ENCODE peak calls at places on chromosomes 16 and 17, in four cellular contexts. N, O, E and P are unnamed samples.

GRCh38 chr17:36847293-36847645 is 90.0 kb upstream of the LHX1 start:
- DNase-seq in O (no peak), N (no peak), E (no peak), P (no peak)

GRCh38 chr17:80921159-80921558 is 70.5 kb upstream of the CHMP6 start:
- DNase-seq in N (no peak), O (no peak), E (no peak), P (no peak)

GRCh38 chr17:76569607-76570279 is 15.9 kb downstream of the ST6GALNAC2 start:
- DNase-seq in N (peak), E (no peak), O (no peak), P (no peak)

GRCh38 chr17:78882546-78883089 is 20.4 kb downstream of the CEP295NL start:
- DNase-seq in E (no peak), O (no peak), N (no peak), P (no peak)

GRCh38 chr17:55426851-55427586 is 5.4 kb upstream of the MMD start:
- DNase-seq in E (peak), N (no peak), O (no peak), P (peak)

GRCh38 chr16:23408242-23409201 is 44.5 kb downstream of the COG7 start:
- DNase-seq in E (no peak), N (peak), O (no peak), P (no peak)

GRCh38 chr16:11992594-11993524 is 16.3 kb downstream of the SNX29 start:
- DNase-seq in O (no peak), E (no peak), N (no peak), P (no peak)

GRCh38 chr16:31063495-31063842 is 10.6 kb downstream of the ZNF668 start:
- DNase-seq in O (no peak), E (no peak), N (no peak), P (no peak)

GRCh38 chr16:66617010-66617434 is 12.5 kb downstream of the CMTM3 start:
- DNase-seq in O (no peak), N (no peak), E (no peak), P (no peak)

GRCh38 chr17:73031472-73031871 is 61.0 kb downstream of the SLC39A11 start:
- DNase-seq in N (no peak), E (no peak), O (no peak), P (no peak)

GRCh38 chr17:28475151-28475900 is 1.9 kb downstream of the SLC13A2 start:
- DNase-seq in E (no peak), O (no peak), N (no peak), P (no peak)

GRCh38 chr16:85090873-85091521 is 21.3 kb downstream of the CIBAR2 start:
- DNase-seq in O (no peak), N (no peak), E (no peak), P (no peak)

GRCh38 chr17:6711681-6712057 is 1.5 kb downstream of the SLC13A5 start:
- DNase-seq in N (no peak), O (no peak), E (no peak), P (no peak)

GRCh38 chr17:7250655-7251329 is 742 bp downstream of the CTDNEP1 start:
- DNase-seq in E (peak), O (no peak), N (peak), P (no peak)

GRCh38 chr17:27755706-27756466 is 44.4 kb downstream of the NOS2 start:
- DNase-seq in N (no peak), O (no peak), E (no peak), P (no peak)

GRCh38 chr17:57557793-57558681 is 187.1 kb downstream of the CCDC182 start:
- DNase-seq in O (no peak), N (no peak), E (no peak), P (no peak)

GRCh38 chr17:17724307-17724921 is 43.2 kb downstream of the RAI1 start:
- DNase-seq in O (no peak), N (peak), E (peak), P (peak)

GRCh38 chr16:23072769-23073549 is 76.3 kb downstream of the USP31 start:
- DNase-seq in E (no peak), O (no peak), N (peak), P (no peak)

GRCh38 chr17:16171613-16172012 is 43.7 kb downstream of the NCOR1 start:
- DNase-seq in O (no peak), N (no peak), E (no peak), P (no peak)

DNA sequence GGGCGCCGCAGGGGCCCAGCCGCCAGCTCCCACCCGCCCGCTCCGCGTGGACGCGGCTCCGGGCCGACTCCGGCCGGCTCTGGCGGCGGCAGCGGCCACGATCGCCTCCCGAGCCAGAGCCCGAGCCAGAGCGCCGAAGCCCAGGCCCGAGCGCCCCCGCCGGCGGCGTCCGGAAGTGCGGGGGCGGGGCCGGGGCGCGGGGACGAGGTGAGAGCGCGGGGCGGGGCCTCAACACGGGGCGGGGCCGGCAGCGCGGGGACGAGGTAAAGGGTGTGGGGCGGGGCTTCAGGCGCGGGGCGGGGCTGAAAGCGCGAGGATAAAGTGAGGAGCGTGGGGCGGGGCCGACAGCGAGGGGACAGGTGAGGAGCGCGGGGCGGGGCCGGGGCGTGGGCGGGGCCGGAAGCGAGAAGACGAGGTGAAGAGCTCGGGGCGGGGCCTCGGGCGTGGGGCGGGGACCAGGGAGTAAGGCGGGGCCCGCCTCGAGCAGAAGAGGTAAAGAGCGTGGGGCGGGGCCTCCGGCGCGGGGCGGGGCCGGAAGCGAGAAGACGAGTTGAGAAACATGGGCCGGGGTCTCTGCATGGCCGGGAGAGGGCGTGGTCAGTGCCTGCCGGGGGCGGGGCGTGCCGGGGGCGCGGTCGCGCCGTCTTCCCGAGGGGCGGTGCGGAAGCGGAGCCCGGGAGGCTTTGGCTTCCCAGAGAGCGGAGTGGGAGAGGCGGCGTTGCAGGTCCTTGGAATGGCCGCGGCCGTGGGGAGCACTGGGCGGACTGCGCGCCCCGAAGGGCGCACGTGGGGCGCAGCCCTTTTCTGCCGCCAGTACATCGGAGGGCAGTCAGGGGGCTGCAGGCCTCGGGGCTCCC is at the start of gene AXIN1:
- DNase-seq in O (peak), N (peak), E (peak), P (peak)
- TF ChIP-seq CTCF in O (peak), N (peak), E (peak), P (peak)

DNA sequence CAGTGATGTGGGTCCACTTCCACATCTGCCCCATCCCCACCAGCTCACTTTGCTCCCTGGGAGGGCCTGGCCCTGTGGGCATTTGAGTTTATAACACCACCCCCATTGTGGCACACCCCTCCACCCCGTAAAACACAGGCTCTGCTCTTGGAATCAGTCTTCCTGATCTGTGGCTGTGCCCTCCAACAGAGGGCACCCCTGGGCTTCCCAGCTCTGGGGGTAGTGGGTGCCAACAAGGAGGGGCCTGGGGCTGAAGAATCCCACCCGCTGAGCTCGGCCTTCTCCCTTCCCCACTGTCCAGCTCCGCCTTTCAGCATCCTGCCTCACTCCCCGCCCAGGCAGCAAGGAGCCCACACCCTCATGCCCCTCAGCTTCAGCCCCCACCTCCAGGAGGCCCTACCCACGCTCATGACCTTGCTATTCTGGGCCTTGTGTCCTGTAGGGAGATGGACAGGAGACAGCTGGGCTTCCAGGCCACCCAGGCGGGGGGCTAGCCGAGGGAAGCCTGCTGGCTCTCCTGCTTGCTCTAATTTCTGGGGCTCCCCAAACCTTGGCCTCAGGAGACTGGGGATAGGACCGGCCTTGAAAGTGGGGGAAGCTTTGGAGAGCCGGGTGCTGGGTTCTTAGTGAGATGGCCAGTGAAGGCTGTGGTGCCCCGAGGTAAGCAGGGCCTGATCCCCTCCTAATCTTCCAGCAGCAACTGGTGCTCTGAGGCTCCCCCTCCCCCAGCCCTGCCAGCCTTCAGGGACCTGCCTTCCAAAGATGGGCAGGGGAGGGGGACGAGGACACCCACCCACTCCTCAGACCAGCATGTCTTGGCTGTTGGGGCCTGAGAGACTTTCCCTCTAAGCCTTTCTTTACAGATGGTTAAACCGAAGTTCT is 2.9 kb upstream of the ATP2A1 start:
- DNase-seq in N (no peak), O (no peak), E (no peak), P (no peak)
- TF ChIP-seq CTCF in N (no peak), O (no peak), E (no peak), P (no peak)

GRCh38 chr17:67364847-67365761 is 1.3 kb downstream of the PSMD12 start:
- DNase-seq in E (peak), N (no peak), O (no peak), P (no peak)

GRCh38 chr17:67362173-67362572 is 4.2 kb downstream of the PSMD12 start:
- DNase-seq in E (no peak), N (no peak), O (no peak), P (no peak)

GRCh38 chr17:67358612-67359011 is 7.8 kb downstream of the PSMD12 start:
- DNase-seq in E (no peak), O (no peak), N (no peak), P (no peak)

GRCh38 chr17:67360880-67361279 is 5.5 kb downstream of the PSMD12 start:
- DNase-seq in O (no peak), N (no peak), E (no peak), P (no peak)

GRCh38 chr17:67359960-67360817 is 6.2 kb downstream of the PSMD12 start:
- DNase-seq in E (peak), N (peak), O (no peak), P (peak)
- TF ChIP-seq CTCF in E (peak), N (peak), O (peak), P (no peak)

GRCh38 chr16:13337482-13337881 is 436.1 kb downstream of the SHISA9 start:
- DNase-seq in E (peak), O (no peak), N (no peak), P (no peak)

GRCh38 chr16:13333336-13333735 is 431.9 kb downstream of the SHISA9 start:
- DNase-seq in N (no peak), O (no peak), E (no peak), P (no peak)

GRCh38 chr16:13332713-13333255 is 431.4 kb downstream of the SHISA9 start:
- DNase-seq in N (peak), O (no peak), E (no peak), P (no peak)

GRCh38 chr16:13335894-13336293 is 434.5 kb downstream of the SHISA9 start:
- DNase-seq in N (no peak), O (no peak), E (no peak), P (no peak)

GRCh38 chr16:13331918-13332317 is 430.5 kb downstream of the SHISA9 start:
- DNase-seq in N (no peak), O (no peak), E (no peak), P (no peak)
- TF ChIP-seq CTCF in N (peak), O (no peak), E (peak), P (no peak)

DNA sequence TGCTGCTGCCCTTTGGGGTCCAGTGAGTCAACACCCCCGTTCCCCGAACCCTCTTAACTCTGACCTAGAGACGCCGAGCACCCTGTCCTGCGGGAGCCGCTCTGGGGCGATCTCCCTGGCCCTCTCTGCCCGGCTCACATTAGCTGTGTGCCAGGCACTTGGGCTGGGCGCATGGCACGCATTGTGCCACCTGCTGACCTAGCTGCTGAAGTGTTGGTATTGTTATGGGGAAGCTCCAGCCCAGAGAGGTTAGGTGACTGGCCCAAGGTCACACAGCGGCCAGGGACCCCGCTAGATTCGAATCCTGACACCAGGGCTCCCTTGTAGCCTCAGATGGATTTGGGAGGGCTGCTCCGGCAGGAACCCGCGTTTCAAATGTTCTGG is 1.1 kb downstream of the HSD17B1 start:
- DNase-seq in O (no peak), N (no peak), E (no peak), P (no peak)
- TF ChIP-seq CTCF in O (no peak), N (no peak), E (no peak), P (no peak)

DNA sequence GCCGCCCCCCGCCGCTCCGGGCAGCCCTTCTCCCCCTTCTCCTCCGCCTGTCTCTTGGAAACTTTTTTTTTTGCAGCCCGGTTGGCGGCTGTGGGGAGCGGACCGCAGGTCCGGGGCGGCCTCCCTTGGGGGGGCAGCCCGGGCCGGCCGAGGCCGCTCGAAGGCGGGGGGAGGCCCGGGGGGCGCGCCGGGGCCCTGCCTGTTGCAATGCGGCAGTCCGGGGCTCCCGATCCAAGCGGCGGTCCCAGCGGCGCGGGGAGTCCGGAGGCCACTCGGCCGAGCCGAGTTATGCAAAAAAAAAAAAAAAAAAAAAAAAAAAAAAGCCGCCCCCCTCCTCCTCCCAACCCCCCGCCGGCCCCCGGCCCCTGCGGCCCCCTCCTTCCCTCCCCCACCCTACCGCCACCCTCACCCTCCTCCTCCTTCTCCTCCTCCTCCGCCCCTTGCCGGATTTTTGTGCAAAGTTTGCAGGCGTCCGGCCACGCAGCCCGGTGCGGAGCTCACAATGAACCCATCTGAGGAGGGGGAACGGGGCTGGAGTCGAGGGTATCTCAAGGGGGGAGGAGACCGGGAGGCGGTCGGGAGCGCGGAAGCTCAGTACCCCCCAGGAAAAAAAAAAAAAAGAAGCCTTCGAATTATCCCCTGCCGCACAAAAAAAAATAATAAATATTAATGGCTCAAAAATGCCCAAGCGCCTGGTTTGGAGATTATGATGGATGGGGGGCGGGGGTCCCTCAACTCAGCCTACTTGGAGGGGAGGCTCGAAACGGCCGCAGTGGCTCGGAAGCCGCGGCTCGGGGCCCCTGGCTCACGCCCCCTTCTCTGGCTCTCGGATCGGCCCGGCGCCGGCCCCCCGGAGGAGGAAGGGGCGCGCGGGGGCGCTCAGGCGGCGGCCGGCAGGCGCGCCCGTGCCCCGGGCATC is at the start of gene ZNF423:
- DNase-seq in O (peak), N (peak), E (peak), P (no peak)
- TF ChIP-seq CTCF in O (no peak), N (no peak), E (no peak), P (no peak)

DNA sequence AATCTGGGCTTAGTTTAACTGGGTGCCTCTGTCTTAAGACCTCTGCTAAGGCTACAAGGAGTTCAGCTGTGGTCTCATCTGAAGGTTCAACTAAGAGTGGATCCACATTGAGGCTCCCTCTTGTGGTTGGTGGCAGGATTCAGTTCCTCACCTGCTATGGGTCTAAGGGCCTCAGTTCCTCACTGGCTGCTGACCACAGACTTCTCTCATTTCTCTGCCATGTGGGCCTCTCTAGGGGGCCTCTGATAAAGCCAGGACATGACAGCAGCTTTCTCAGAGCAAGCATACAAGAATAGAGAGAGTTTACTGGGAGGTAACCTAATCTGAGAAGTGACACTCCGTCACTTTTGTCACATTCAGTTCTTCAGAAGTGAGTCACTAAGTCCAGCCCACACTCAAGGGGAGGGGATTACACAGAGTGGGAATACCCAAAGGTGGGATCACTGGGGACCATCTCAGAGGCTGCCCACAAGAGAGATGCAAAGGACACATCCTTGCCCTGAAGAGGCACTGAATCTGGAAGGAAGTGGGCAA is 19.2 kb upstream of the ABAT start:
- DNase-seq in N (peak), E (peak), O (no peak), P (peak)
- TF ChIP-seq CTCF in N (peak), E (peak), O (peak), P (peak)

GRCh38 chr16:88755745-88756443 is 29.1 kb downstream of the PIEZO1 start:
- DNase-seq in N (no peak), E (no peak), O (no peak), P (no peak)

GRCh38 chr16:88754109-88754911 is 30.7 kb downstream of the PIEZO1 start:
- DNase-seq in E (no peak), N (no peak), O (no peak), P (no peak)

GRCh38 chr16:88753600-88753999 is 31.4 kb downstream of the PIEZO1 start:
- DNase-seq in O (no peak), N (no peak), E (no peak), P (no peak)

GRCh38 chr16:88753191-88753590 is 31.8 kb downstream of the PIEZO1 start:
- DNase-seq in O (no peak), N (no peak), E (no peak), P (no peak)

GRCh38 chr16:88754912-88755744 is 29.9 kb downstream of the PIEZO1 start:
- DNase-seq in O (no peak), N (peak), E (no peak), P (no peak)
- TF ChIP-seq CTCF in O (peak), N (peak), E (no peak), P (peak)

DNA sequence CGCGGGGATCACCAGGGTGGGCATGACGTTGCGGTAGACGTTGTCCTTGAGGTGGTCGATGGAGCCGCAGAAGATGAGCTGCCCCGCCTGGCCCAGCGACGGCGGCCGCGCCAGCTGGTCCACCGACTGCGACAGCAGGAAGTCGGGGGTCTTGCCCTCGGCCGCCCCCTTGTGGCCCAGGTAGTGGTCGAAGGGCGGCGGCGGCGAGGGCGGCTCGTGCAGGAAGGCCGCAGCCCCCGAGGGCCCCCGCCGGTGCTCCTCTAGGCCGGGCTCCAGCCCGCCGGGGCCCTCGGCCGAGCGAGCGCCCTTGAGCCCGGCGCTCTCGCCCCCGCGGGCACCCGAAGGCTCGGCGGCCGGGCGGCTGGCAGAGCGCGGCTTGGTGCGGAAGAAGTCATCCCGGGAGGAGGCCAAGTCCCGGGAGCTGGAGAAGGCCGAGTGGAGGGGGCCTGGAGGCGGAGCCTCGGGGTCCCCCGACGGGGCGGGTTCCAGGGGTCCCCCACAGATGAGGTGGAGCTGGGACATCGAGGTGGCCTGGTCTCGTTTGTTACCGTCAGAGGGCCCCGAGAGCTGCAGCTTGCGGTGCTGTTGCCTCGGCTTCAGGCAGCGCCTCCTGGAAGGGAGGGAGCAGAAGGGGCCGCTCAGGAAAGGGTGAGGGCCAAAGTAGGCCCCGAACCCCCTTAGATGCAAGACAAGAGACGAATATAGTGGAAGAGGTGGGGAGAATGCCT is 8.9 kb downstream of the FAM171A2 start:
- DNase-seq in E (peak), N (peak), O (peak), P (peak)
- TF ChIP-seq CTCF in E (peak), N (peak), O (peak), P (peak)